ENCODE peak calls at places on chromosomes 7 and 10, in five cellular contexts. I, O, R, Z and X are unnamed samples.

GRCh38 chr7:49001610-49002033 is 77.3 kb downstream of the CDC14C start:
- DNase-seq in I (peak; percentile 13), O (no peak), R (peak; percentile 11), Z (no peak), X (no peak)

GRCh38 chr7:128053023-128053422 is 21.8 kb upstream of the LRRC4 start:
- DNase-seq in I (no peak), O (no peak), R (no peak), Z (no peak), X (no peak)

GRCh38 chr7:14207711-14208110 is 218.2 kb upstream of the ETV1 start:
- DNase-seq in I (no peak), O (no peak), R (no peak), Z (no peak), X (no peak)

GRCh38 chr10:62278461-62278910 is 9.8 kb upstream of the RTKN2 start:
- DNase-seq in I (no peak), O (no peak), R (no peak), Z (no peak), X (no peak)

GRCh38 chr7:18345641-18346234 is 149.8 kb upstream of the HDAC9 start:
- DNase-seq in I (peak; percentile 12), O (peak; percentile 5), R (no peak), Z (no peak), X (peak; percentile 32)

GRCh38 chr10:106387063-106387462 is 777.4 kb downstream of the SORCS1 start:
- DNase-seq in I (no peak), O (no peak), R (no peak), Z (no peak), X (no peak)

GRCh38 chr7:68203246-68203645 is 1206.6 kb downstream of the TYW1 start:
- DNase-seq in I (no peak), O (no peak), R (no peak), Z (no peak), X (no peak)

GRCh38 chr7:106327538-106328481 is 43.0 kb upstream of the NAMPT start:
- DNase-seq in I (no peak), O (no peak), R (no peak), Z (no peak), X (no peak)

GRCh38 chr7:26157520-26158105 is 5.6 kb downstream of the NFE2L3 start:
- DNase-seq in I (no peak), O (no peak), R (no peak), Z (no peak), X (no peak)

GRCh38 chr7:138752568-138753518 is 45.0 kb upstream of the TMEM213 start:
- DNase-seq in I (no peak), O (no peak), R (no peak), Z (no peak), X (no peak)

GRCh38 chr10:31820794-31821369 is 107.7 kb downstream of the ARHGAP12 start:
- DNase-seq in I (no peak), O (no peak), R (no peak), Z (no peak), X (no peak)

GRCh38 chr7:32564542-32564941 is 69.3 kb downstream of the AVL9 start:
- DNase-seq in I (no peak), O (no peak), R (no peak), Z (no peak), X (no peak)

GRCh38 chr10:50310560-50311174 is 59.4 kb upstream of the ASAH2 start:
- DNase-seq in I (no peak), O (no peak), R (no peak), Z (no peak), X (no peak)

GRCh38 chr10:63468947-63469346 is 3.2 kb upstream of the JMJD1C start:
- DNase-seq in I (no peak), O (no peak), R (no peak), Z (no peak), X (no peak)

GRCh38 chr10:28841625-28842024 is 164.3 kb downstream of the BAMBI start:
- DNase-seq in I (no peak), O (no peak), R (no peak), Z (no peak), X (no peak)

GRCh38 chr10:118912961-118913360 is 116.6 kb upstream of the NANOS1 start:
- DNase-seq in I (no peak), O (no peak), R (no peak), Z (no peak), X (no peak)

GRCh38 chr10:77898323-77899079 is 28.1 kb downstream of the DLG5 start:
- DNase-seq in I (no peak), O (no peak), R (no peak), Z (peak; percentile 69), X (no peak)

GRCh38 chr10:77899690-77900089 is 26.9 kb downstream of the DLG5 start:
- DNase-seq in I (no peak), O (no peak), R (no peak), Z (no peak), X (no peak)

GRCh38 chr10:77901743-77902142 is 24.8 kb downstream of the DLG5 start:
- DNase-seq in I (no peak), O (no peak), R (no peak), Z (no peak), X (no peak)

GRCh38 chr10:77896058-77896457 is 30.5 kb downstream of the DLG5 start:
- DNase-seq in I (no peak), O (no peak), R (no peak), Z (no peak), X (no peak)

DNA sequence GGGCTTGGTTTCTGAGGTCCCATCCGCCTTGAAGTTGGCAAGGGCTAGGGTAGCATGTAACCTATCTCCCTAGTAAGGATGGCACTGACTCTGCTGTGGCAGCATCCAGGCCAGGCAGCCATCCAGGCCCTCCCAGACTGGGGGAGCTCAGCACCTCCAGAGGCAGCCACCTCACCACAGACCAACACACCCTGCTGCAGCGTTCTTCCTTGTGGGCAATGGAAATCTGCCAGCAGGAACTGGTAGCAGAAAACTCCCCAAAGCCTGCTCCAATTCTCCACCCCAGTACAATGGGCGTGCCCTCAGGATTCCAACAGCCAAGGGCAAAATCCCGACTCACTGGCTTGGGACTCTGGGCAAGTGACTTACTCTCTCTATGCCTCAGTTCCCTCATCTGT is 27.5 kb downstream of the DLG5 start:
- DNase-seq in I (no peak), O (no peak), R (no peak), Z (no peak), X (no peak)
- H3K27ac ChIP-seq in I (no peak overlapping the region), O (no peak overlapping the region), R (no peak overlapping the region), Z (no peak overlapping the region), X (no peak overlapping the region)

GRCh38 chr7:151091431-151091830 is 5.2 kb downstream of the AGAP3 start:
- DNase-seq in I (no peak), O (no peak), R (no peak), Z (no peak), X (no peak)
- H3K27ac ChIP-seq in I (no peak overlapping the region), O (no peak overlapping the region), R (no peak overlapping the region), Z (no peak overlapping the region), X (no peak overlapping the region)

DNA sequence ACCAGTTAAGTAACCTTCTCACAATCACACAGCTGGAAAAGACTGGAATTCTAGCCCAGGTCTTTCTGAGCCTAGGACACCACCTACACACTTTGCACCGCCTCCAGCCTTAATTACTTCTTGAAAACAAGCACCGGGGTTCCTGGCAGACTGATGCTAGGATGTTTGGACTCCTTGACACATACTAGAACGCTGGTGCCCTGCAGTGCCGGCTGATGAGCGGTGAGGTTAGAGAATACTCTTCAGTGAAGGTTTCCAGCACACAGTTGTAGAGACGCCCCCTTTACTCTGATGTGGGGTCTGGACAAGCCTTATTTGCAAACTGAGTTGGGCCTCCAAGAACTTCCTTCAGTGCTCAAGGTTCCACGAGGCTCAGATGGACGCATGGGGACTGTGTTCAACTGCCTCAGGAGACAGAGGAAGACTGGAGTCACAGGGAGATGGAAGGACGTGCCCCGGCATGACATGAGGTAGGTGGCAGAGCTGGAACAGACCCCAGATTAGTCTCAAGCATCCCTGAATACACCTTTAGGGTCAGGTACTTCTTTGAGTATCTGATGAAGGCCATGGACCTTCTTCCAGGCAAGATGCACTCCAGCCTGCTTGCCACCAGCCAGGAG is 89.6 kb downstream of the COBL start:
- DNase-seq in I (no peak), O (no peak), R (no peak), Z (no peak), X (no peak)
- H3K27ac ChIP-seq in I (no peak overlapping the region), O (peak overlapping the region; percentile 5), R (no peak overlapping the region), Z (no peak overlapping the region), X (peak overlapping the region; percentile 44)

GRCh38 chr7:121298831-121299239 is 30.0 kb upstream of the WNT16 start:
- DNase-seq in I (no peak), O (no peak), R (no peak), Z (no peak), X (no peak)

GRCh38 chr7:121297843-121298242 is 31.0 kb upstream of the WNT16 start:
- DNase-seq in I (no peak), O (no peak), R (no peak), Z (no peak), X (no peak)

GRCh38 chr7:121288894-121289293 is 39.9 kb upstream of the WNT16 start:
- DNase-seq in I (no peak), O (no peak), R (no peak), Z (no peak), X (no peak)

GRCh38 chr7:121294448-121294992 is 34.3 kb upstream of the WNT16 start:
- DNase-seq in I (no peak), O (no peak), R (no peak), Z (no peak), X (no peak)
- H3K27ac ChIP-seq in I (no peak overlapping the region), O (no peak overlapping the region), R (no peak overlapping the region), Z (no peak overlapping the region), X (no peak overlapping the region)

GRCh38 chr7:116583653-116584052 is 58.8 kb downstream of the CAV1 start:
- DNase-seq in I (no peak), O (no peak), R (no peak), Z (no peak), X (no peak)
- H3K27ac ChIP-seq in I (no peak overlapping the region), O (no peak overlapping the region), R (no peak overlapping the region), Z (no peak overlapping the region), X (no peak overlapping the region)

GRCh38 chr7:114923403-114923713 is 1.5 kb downstream of the MDFIC start:
- DNase-seq in I (no peak), O (no peak), R (no peak), Z (no peak), X (no peak)

GRCh38 chr7:114921636-114922150 is at the start of gene MDFIC:
- DNase-seq in I (no peak), O (no peak), R (peak; percentile 10), Z (no peak), X (no peak)

GRCh38 chr7:114922151-114922651 is 307 bp downstream of the MDFIC start:
- DNase-seq in I (no peak), O (peak; percentile 30), R (peak; percentile 66), Z (peak; percentile 83), X (no peak)

GRCh38 chr7:114924066-114924712 is 2.3 kb downstream of the MDFIC start:
- DNase-seq in I (no peak), O (no peak), R (no peak), Z (no peak), X (no peak)

DNA sequence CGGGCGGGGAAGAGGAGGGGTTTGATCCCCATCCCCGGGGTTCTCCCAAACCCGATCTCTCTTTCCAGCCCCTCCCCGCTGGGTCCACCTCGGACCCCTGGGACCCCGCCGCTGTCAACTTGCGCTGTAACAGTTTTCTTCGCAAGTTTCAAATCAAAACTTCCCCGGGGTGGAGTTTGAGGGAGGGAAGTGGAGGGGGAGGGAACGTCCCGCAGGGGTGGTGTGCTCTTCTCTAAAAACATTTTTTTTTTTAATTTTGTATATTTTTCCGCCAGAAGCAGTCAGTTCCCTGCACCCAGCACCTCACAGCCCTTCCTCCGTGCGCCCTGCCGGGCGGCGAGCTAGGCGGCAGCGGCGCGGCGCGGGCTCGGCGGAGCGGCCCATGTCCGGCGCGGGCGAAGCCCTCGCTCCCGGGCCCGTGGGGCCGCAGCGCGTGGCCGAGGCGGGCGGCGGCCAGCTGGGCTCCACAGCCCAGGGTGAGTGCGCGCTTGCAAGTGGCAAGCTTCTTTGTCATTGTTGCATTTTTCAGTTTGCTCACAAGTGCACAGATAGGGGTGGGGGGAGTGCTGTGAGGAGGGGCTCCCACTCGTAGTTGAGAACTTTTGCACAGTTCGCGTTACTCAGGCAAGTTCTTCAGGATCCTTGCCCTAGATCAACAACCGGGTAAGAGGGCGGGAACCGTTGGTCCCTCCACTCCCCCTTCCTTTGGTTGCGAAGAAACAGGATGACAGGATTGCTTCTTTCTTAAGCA is 933 bp downstream of the MDFIC start:
- DNase-seq in I (no peak), O (no peak), R (peak; percentile 16), Z (peak; percentile 76), X (no peak)
- H3K27ac ChIP-seq in I (no peak overlapping the region), O (peak overlapping the region; percentile 28), R (peak overlapping the region; percentile 88), Z (peak overlapping the region; percentile 92), X (no peak overlapping the region)